ENCODE peak calls at places on chromosome 5, in four cellular contexts. H, W, N and C are unnamed samples.
A peak's percentile ranks its signal among the peaks of the same experiment; 100 is the strongest.

GRCh38 chr5:32206799-32207634 is 32.9 kb upstream of the GOLPH3 start:
- DNase-seq in H (no peak), N (no peak), W (no peak), C (no peak)

GRCh38 chr5:173745123-173745522 is 128.7 kb upstream of the BOD1 start:
- DNase-seq in W (no peak), N (no peak), H (no peak), C (no peak)

GRCh38 chr5:67490543-67491321 is 294.1 kb upstream of the CD180 start:
- DNase-seq in W (peak; percentile 24), N (no peak), H (no peak), C (no peak)

GRCh38 chr5:36006161-36006560 is 15.0 kb upstream of the UGT3A1 start:
- DNase-seq in H (no peak), N (no peak), W (no peak), C (no peak)

GRCh38 chr5:95628933-95629332 is 9.0 kb downstream of the GPR150 start:
- DNase-seq in W (no peak), H (no peak), N (no peak), C (no peak)

GRCh38 chr5:36739751-36740221 is 133.4 kb downstream of the SLC1A3 start:
- DNase-seq in W (peak; percentile 89), N (peak; percentile 53), H (peak; percentile 77), C (no peak)

GRCh38 chr5:63963080-63963735 is 963 bp upstream of the HTR1A start:
- DNase-seq in W (peak; percentile 51), H (peak; percentile 79), N (no peak), C (peak; percentile 31)

GRCh38 chr5:41637424-41637823 is 127.0 kb upstream of the PLCXD3 start:
- DNase-seq in N (no peak), H (no peak), W (no peak), C (no peak)

GRCh38 chr5:34415559-34416198 is 240.4 kb upstream of the RAI14 start:
- DNase-seq in N (no peak), H (peak; percentile 49), W (no peak), C (no peak)

GRCh38 chr5:139960723-139961383 is 82.2 kb downstream of the NRG2 start:
- DNase-seq in N (no peak), W (no peak), H (no peak), C (no peak)

GRCh38 chr5:90941002-90941720 is 382.6 kb downstream of the ADGRV1 start:
- DNase-seq in N (no peak), H (no peak), W (no peak), C (no peak)

GRCh38 chr5:179530069-179530998 is 20.0 kb upstream of the RUFY1 start:
- DNase-seq in W (peak; percentile 68), H (peak; percentile 48), N (peak; percentile 83), C (peak; percentile 20)

GRCh38 chr5:124995451-124995850 is 249.0 kb upstream of the ZNF608 start:
- DNase-seq in W (no peak), H (peak; percentile 81), N (no peak), C (no peak)

GRCh38 chr5:108905818-108906217 is 158.1 kb downstream of the FER start:
- DNase-seq in H (no peak), W (no peak), N (no peak), C (no peak)

GRCh38 chr5:40834391-40834848 is 602 bp downstream of the RPL37 start:
- DNase-seq in N (no peak), W (peak; percentile 24), H (peak; percentile 49), C (no peak)

GRCh38 chr5:110258460-110258859 is 468.0 kb downstream of the TMEM232 start:
- DNase-seq in W (no peak), N (no peak), H (peak; percentile 27), C (no peak)

GRCh38 chr5:53882637-53883036 is 322.2 kb downstream of the NDUFS4 start:
- DNase-seq in W (no peak), N (no peak), H (no peak), C (no peak)

GRCh38 chr5:80884851-80885697 is 75.1 kb upstream of the RASGRF2 start:
- DNase-seq in H (no peak), N (no peak), W (no peak), C (no peak)

GRCh38 chr5:82812575-82812974 is 264.6 kb downstream of the TMEM167A start:
- DNase-seq in H (peak; percentile 83), N (no peak), W (no peak), C (no peak)

GRCh38 chr5:177491429-177491945 is 5.9 kb downstream of the PDLIM7 start:
- DNase-seq in W (no peak), H (no peak), N (no peak), C (no peak)

GRCh38 chr5:142213077-142213476 is 104.5 kb downstream of the NDFIP1 start:
- DNase-seq in W (no peak), H (no peak), N (no peak), C (no peak)

GRCh38 chr5:11504083-11504785 is 400.0 kb downstream of the CTNND2 start:
- DNase-seq in W (no peak), H (no peak), N (no peak), C (no peak)

GRCh38 chr5:133129192-133129748 is 77.5 kb downstream of the HSPA4 start:
- DNase-seq in W (no peak), N (no peak), H (no peak), C (no peak)

GRCh38 chr5:73895471-73895870 is 269.5 kb downstream of the ARHGEF28 start:
- DNase-seq in W (no peak), N (no peak), H (no peak), C (no peak)

GRCh38 chr5:58499951-58500350 is 8.7 kb downstream of the GAPT start:
- DNase-seq in N (no peak), H (no peak), W (no peak), C (no peak)

GRCh38 chr5:115068239-115069086 is 101.2 kb downstream of the TRIM36 start:
- DNase-seq in W (no peak), H (peak; percentile 24), N (no peak), C (no peak)

DNA sequence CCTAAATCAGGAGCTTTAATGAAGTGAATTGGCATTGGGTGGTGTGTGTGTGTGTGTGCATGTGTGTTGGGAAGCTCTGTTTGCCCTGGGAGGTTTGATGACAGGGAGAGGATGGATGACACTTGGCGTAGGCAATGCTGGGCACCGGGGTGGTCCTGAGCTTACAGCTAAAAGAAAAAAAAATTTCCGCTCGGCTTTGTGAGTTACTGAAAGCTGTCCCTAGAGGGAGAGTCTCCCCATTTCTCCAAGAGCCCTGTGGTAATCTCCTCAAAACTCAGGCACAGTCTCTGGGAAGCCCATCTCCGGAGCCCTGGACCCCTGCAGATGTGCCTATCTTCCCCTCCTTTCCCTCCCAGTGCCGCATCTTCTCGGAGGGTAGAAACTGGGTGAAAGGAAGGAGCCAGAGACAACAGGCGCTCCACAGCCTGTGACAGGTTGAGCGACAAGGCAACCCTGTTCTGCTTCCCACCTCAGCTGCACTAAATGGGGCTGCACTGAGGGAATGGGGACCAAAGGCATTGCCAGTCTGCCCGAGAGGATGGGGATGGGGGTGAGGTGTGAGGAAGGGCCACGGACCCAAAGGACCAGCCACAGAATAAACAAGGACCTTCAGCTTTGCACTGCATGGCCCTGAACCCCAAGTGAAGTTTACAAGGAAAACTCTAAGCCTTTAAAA is 35.8 kb upstream of the TIFAB start:
- DNase-seq in H (no peak), W (no peak), N (no peak), C (no peak)
- H3K4me3 ChIP-seq in H (peak overlapping the region; percentile 63), W (no peak overlapping the region), N (no peak overlapping the region), C (no peak overlapping the region)

GRCh38 chr5:171748720-171749119 is 36.9 kb upstream of the SMIM23 start:
- DNase-seq in H (no peak), N (no peak), W (no peak), C (no peak)

GRCh38 chr5:171747061-171747859 is 38.4 kb upstream of the SMIM23 start:
- DNase-seq in W (no peak), H (no peak), N (no peak), C (no peak)

GRCh38 chr5:171745602-171746001 is 40.0 kb upstream of the SMIM23 start:
- DNase-seq in N (peak; percentile 46), H (no peak), W (no peak), C (no peak)

GRCh38 chr5:171749365-171749764 is 36.3 kb upstream of the SMIM23 start:
- DNase-seq in H (no peak), N (no peak), W (no peak), C (no peak)

GRCh38 chr5:171750316-171750788 is 35.3 kb upstream of the SMIM23 start:
- DNase-seq in H (peak; percentile 21), W (peak; percentile 21), N (peak; percentile 66), C (no peak)
- TF ChIP-seq CTCF in H (no peak), W (no peak), N (no peak), C (no peak)

GRCh38 chr5:138339086-138339456 is 1.0 kb downstream of the FAM53C start:
- DNase-seq in N (no peak), W (no peak), H (peak; percentile 39), C (no peak)

GRCh38 chr5:138339464-138339863 is 1.4 kb downstream of the FAM53C start:
- DNase-seq in W (no peak), N (no peak), H (no peak), C (no peak)

GRCh38 chr5:138338411-138339085 is 482 bp downstream of the FAM53C start:
- DNase-seq in N (no peak), H (no peak), W (no peak), C (no peak)

GRCh38 chr5:138337685-138338410 is at the start of gene FAM53C:
- DNase-seq in N (peak; percentile 94), H (peak; percentile 95), W (peak; percentile 91), C (peak; percentile 88)

GRCh38 chr5:138340008-138340407 is 1.9 kb downstream of the FAM53C start:
- DNase-seq in W (no peak), H (no peak), N (no peak), C (no peak)
- H3K27ac ChIP-seq in W (no peak overlapping the region), H (no peak overlapping the region), N (no peak overlapping the region), C (no peak overlapping the region)

GRCh38 chr5:69528609-69529008 is 31.4 kb upstream of the GTF2H2C start:
- DNase-seq in W (no peak), N (no peak), H (no peak), C (no peak)

GRCh38 chr5:69528015-69528414 is 32.0 kb upstream of the GTF2H2C start:
- DNase-seq in W (no peak), N (no peak), H (no peak), C (no peak)

GRCh38 chr5:69525490-69525889 is 32.9 kb downstream of the OCLN start:
- DNase-seq in N (no peak), W (no peak), H (no peak), C (no peak)

GRCh38 chr5:69526660-69527059 is 33.3 kb upstream of the GTF2H2C start:
- DNase-seq in W (no peak), N (no peak), H (no peak), C (no peak)

DNA sequence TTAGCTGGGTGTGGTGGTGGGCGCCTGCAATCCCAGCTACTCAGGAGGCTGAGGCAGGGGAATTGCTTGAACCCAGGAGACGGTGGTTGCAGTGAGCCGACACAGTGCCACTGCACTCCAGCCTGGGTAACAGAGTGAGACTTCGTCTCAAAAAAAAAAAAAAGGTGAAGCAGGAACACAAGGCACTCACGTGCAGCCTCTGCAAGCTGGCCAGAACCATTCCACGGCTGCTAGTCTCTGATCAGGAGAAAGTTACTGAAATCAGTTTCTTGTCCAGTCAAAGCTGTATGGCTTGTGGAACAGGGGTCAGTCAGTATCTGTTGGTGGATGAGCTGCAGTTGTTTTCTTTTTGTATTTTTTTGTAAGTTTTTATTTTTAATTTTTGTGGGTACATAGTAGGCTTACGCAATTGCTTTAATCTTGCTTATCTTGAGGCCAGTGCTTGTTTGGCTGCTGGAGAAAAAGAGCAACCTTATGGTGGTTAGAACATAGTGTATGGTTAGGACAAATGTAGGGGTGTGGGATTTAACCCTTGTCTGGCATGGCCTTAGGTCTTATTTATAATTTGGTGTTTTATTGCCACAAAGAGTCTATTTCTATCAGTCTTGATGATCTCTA is 32.8 kb upstream of the GTF2H2C start:
- DNase-seq in H (peak; percentile 36), W (no peak), N (no peak), C (no peak)
- H3K4me3 ChIP-seq in H (no peak overlapping the region), W (no peak overlapping the region), N (no peak overlapping the region), C (no peak overlapping the region)